ENCODE peak calls at places on chromosome 15, in seven cellular contexts. One of them, this sample, is unnamed.
A peak's percentile ranks its signal among the peaks of the same experiment; 100 is the strongest.

GRCh38 chr15:77617507-77618285 is 15.0 kb downstream of the LINGO1 start:
- DNase-seq in right lobe of liver: no peak
- DNase-seq in cardiac fibroblast: no peak
- DNase-seq in cardiac muscle cell: no peak
- DNase-seq in WTC11: peak; percentile 56
- DNase-seq in GM13976: no peak
- DNase-seq in lung: no peak
- DNase-seq in this sample: peak; percentile 22

GRCh38 chr15:51244366-51244977 is 93.9 kb downstream of the CYP19A1 start:
- DNase-seq in lung: no peak
- DNase-seq in WTC11: no peak
- DNase-seq in cardiac muscle cell: no peak
- DNase-seq in GM13976: peak; percentile 40
- DNase-seq in cardiac fibroblast: peak; percentile 62
- DNase-seq in right lobe of liver: no peak
- DNase-seq in this sample: no peak

GRCh38 chr15:31080618-31081017 is 20.9 kb downstream of the TRPM1 start:
- DNase-seq in WTC11: peak; percentile 86
- DNase-seq in cardiac muscle cell: peak; percentile 87
- DNase-seq in cardiac fibroblast: peak; percentile 70
- DNase-seq in GM13976: peak; percentile 76
- DNase-seq in lung: no peak
- DNase-seq in right lobe of liver: peak; percentile 89
- DNase-seq in this sample: peak; percentile 45

GRCh38 chr15:49137861-49138260 is 17.5 kb downstream of the COPS2 start:
- DNase-seq in WTC11: no peak
- DNase-seq in GM13976: no peak
- DNase-seq in cardiac fibroblast: no peak
- DNase-seq in cardiac muscle cell: no peak
- DNase-seq in lung: no peak
- DNase-seq in right lobe of liver: no peak
- DNase-seq in this sample: no peak

GRCh38 chr15:93478922-93479321 is 389.9 kb upstream of the RGMA start:
- DNase-seq in WTC11: no peak
- DNase-seq in cardiac fibroblast: no peak
- DNase-seq in right lobe of liver: no peak
- DNase-seq in cardiac muscle cell: no peak
- DNase-seq in lung: no peak
- DNase-seq in GM13976: no peak
- DNase-seq in this sample: no peak

GRCh38 chr15:82942691-82943090 is 9.8 kb downstream of the HOMER2 start:
- DNase-seq in GM13976: no peak
- DNase-seq in cardiac muscle cell: no peak
- DNase-seq in WTC11: no peak
- DNase-seq in lung: peak; percentile 81
- DNase-seq in right lobe of liver: peak; percentile 81
- DNase-seq in cardiac fibroblast: no peak
- DNase-seq in this sample: no peak

GRCh38 chr15:32936283-32936918 is 218.6 kb downstream of the GREM1 start:
- DNase-seq in right lobe of liver: no peak
- DNase-seq in cardiac muscle cell: no peak
- DNase-seq in GM13976: no peak
- DNase-seq in WTC11: no peak
- DNase-seq in cardiac fibroblast: peak; percentile 83
- DNase-seq in lung: no peak
- DNase-seq in this sample: no peak

GRCh38 chr15:34984884-34985630 is 3.0 kb downstream of the ZNF770 start:
- DNase-seq in right lobe of liver: peak; percentile 61
- DNase-seq in WTC11: no peak
- DNase-seq in lung: peak; percentile 39
- DNase-seq in GM13976: no peak
- DNase-seq in cardiac muscle cell: peak; percentile 40
- DNase-seq in cardiac fibroblast: peak; percentile 46
- DNase-seq in this sample: no peak

GRCh38 chr15:78195735-78196201 is 38.6 kb downstream of the ACSBG1 start:
- DNase-seq in WTC11: peak; percentile 52
- DNase-seq in cardiac muscle cell: peak; percentile 45
- DNase-seq in GM13976: peak; percentile 88
- DNase-seq in cardiac fibroblast: no peak
- DNase-seq in lung: no peak
- DNase-seq in right lobe of liver: no peak
- DNase-seq in this sample: peak; percentile 52

GRCh38 chr15:85795320-85795668 is 569 bp upstream of the KLHL25 start:
- DNase-seq in GM13976: no peak
- DNase-seq in lung: no peak
- DNase-seq in cardiac fibroblast: no peak
- DNase-seq in WTC11: no peak
- DNase-seq in cardiac muscle cell: no peak
- DNase-seq in right lobe of liver: no peak
- DNase-seq in this sample: no peak

GRCh38 chr15:75733761-75734651 is 21.4 kb upstream of the CSPG4 start:
- DNase-seq in cardiac muscle cell: no peak
- DNase-seq in lung: no peak
- DNase-seq in WTC11: no peak
- DNase-seq in GM13976: no peak
- DNase-seq in right lobe of liver: no peak
- DNase-seq in cardiac fibroblast: no peak
- DNase-seq in this sample: no peak

GRCh38 chr15:69462030-69462492 is 9.4 kb downstream of the RPLP1 start:
- DNase-seq in right lobe of liver: peak; percentile 70
- DNase-seq in cardiac muscle cell: no peak
- DNase-seq in WTC11: no peak
- DNase-seq in GM13976: no peak
- DNase-seq in lung: peak; percentile 40
- DNase-seq in cardiac fibroblast: no peak
- DNase-seq in this sample: no peak

GRCh38 chr15:35305906-35306305 is 220.8 kb upstream of the NANOGP8 start:
- DNase-seq in right lobe of liver: no peak
- DNase-seq in lung: no peak
- DNase-seq in WTC11: no peak
- DNase-seq in GM13976: no peak
- DNase-seq in cardiac muscle cell: no peak
- DNase-seq in cardiac fibroblast: peak; percentile 34
- DNase-seq in this sample: no peak

GRCh38 chr15:99239545-99240198 is 9.7 kb downstream of the TTC23 start:
- DNase-seq in right lobe of liver: no peak
- DNase-seq in cardiac muscle cell: no peak
- DNase-seq in GM13976: peak; percentile 68
- DNase-seq in cardiac fibroblast: no peak
- DNase-seq in WTC11: no peak
- DNase-seq in lung: no peak
- DNase-seq in this sample: peak; percentile 48

GRCh38 chr15:48722764-48723661 is 77.5 kb upstream of the FBN1 start:
- DNase-seq in cardiac muscle cell: no peak
- DNase-seq in cardiac fibroblast: peak; percentile 62
- DNase-seq in WTC11: no peak
- DNase-seq in lung: no peak
- DNase-seq in GM13976: no peak
- DNase-seq in right lobe of liver: no peak
- DNase-seq in this sample: no peak

GRCh38 chr15:71295242-71296031 is 180.2 kb downstream of the THSD4 start:
- DNase-seq in lung: peak; percentile 31
- DNase-seq in GM13976: no peak
- DNase-seq in cardiac fibroblast: peak; percentile 89
- DNase-seq in WTC11: no peak
- DNase-seq in right lobe of liver: no peak
- DNase-seq in cardiac muscle cell: no peak
- DNase-seq in this sample: no peak

GRCh38 chr15:63970723-63971426 is 75.4 kb downstream of the DAPK2 start:
- DNase-seq in cardiac fibroblast: no peak
- DNase-seq in cardiac muscle cell: no peak
- DNase-seq in right lobe of liver: peak; percentile 34
- DNase-seq in WTC11: no peak
- DNase-seq in GM13976: peak; percentile 74
- DNase-seq in lung: no peak
- DNase-seq in this sample: peak; percentile 65

GRCh38 chr15:62495670-62496328 is 330.7 kb upstream of the C2CD4B start:
- DNase-seq in GM13976: no peak
- DNase-seq in cardiac muscle cell: no peak
- DNase-seq in WTC11: no peak
- DNase-seq in right lobe of liver: no peak
- DNase-seq in lung: no peak
- DNase-seq in cardiac fibroblast: peak; percentile 90
- DNase-seq in this sample: no peak

DNA sequence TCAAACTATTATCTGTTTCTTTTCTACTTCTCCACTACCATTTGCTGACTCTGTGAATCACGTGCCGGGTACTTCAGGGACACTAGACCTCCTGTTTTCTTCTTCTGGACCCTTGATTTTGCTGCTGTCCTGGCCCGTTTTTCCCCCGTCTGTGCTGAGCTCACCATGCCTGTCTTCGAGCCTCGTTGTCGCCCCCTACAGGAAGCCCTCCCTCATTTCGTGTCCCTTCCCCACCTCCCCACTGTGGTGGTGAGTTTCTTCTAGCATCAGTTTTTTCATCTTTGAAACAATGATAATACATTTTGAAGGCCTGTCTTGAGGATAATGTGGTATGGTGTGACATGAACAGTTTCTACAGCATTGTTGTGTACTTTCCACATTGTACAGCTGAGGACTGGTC is 12.8 kb downstream of the GABRG3 start:
- DNase-seq in right lobe of liver: no peak
- DNase-seq in cardiac muscle cell: no peak
- DNase-seq in lung: no peak
- DNase-seq in cardiac fibroblast: no peak
- DNase-seq in GM13976: no peak
- DNase-seq in WTC11: peak; percentile 65
- DNase-seq in this sample: peak; percentile 4
- TF ChIP-seq CTCF in right lobe of liver: no peak
- TF ChIP-seq CTCF in cardiac muscle cell: no peak
- TF ChIP-seq CTCF in lung: no peak
- TF ChIP-seq CTCF in cardiac fibroblast: no peak
- TF ChIP-seq CTCF in GM13976: no peak
- TF ChIP-seq CTCF in WTC11: peak; percentile 74
- TF ChIP-seq CTCF in this sample: no peak

GRCh38 chr15:89864958-89865739 is 28.6 kb downstream of the AP3S2 start:
- DNase-seq in cardiac fibroblast: no peak
- DNase-seq in right lobe of liver: no peak
- DNase-seq in WTC11: no peak
- DNase-seq in lung: no peak
- DNase-seq in GM13976: no peak
- DNase-seq in cardiac muscle cell: no peak
- DNase-seq in this sample: no peak

GRCh38 chr15:89860446-89860845 is 33.3 kb downstream of the AP3S2 start:
- DNase-seq in GM13976: no peak
- DNase-seq in lung: no peak
- DNase-seq in right lobe of liver: no peak
- DNase-seq in cardiac fibroblast: peak; percentile 22
- DNase-seq in cardiac muscle cell: no peak
- DNase-seq in WTC11: no peak
- DNase-seq in this sample: no peak

GRCh38 chr15:89858661-89859458 is 34.9 kb downstream of the AP3S2 start:
- DNase-seq in cardiac muscle cell: no peak
- DNase-seq in GM13976: no peak
- DNase-seq in cardiac fibroblast: no peak
- DNase-seq in lung: no peak
- DNase-seq in right lobe of liver: no peak
- DNase-seq in WTC11: no peak
- DNase-seq in this sample: no peak

GRCh38 chr15:89860851-89861360 is 32.9 kb downstream of the AP3S2 start:
- DNase-seq in GM13976: no peak
- DNase-seq in lung: no peak
- DNase-seq in WTC11: no peak
- DNase-seq in right lobe of liver: no peak
- DNase-seq in cardiac fibroblast: no peak
- DNase-seq in cardiac muscle cell: no peak
- DNase-seq in this sample: no peak

DNA sequence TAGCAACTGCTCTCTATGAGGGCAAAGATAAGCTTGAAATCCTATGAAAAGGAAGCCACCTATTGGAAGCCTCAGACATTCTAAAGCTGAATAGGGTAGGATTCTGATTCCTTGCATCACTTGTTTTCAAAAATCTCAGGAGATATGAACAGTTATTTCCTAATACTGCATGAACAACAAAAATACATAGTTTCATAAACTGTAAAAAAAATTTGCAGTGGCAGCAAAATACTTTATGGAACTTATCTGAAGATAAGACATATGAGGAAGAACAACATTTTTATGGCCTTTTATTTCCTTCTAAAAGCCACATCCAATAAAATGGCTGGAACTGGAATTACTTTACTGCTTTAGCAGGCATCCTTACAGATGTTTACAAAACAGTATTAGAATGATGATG is 29.9 kb downstream of the AP3S2 start:
- DNase-seq in lung: no peak
- DNase-seq in GM13976: no peak
- DNase-seq in WTC11: no peak
- DNase-seq in cardiac fibroblast: peak; percentile 63
- DNase-seq in right lobe of liver: no peak
- DNase-seq in cardiac muscle cell: no peak
- DNase-seq in this sample: no peak
- TF ChIP-seq CTCF in lung: no peak
- TF ChIP-seq CTCF in GM13976: no peak
- TF ChIP-seq CTCF in WTC11: no peak
- TF ChIP-seq CTCF in cardiac fibroblast: peak; percentile 3
- TF ChIP-seq CTCF in right lobe of liver: no peak
- TF ChIP-seq CTCF in cardiac muscle cell: peak; percentile 17
- TF ChIP-seq CTCF in this sample: no peak

GRCh38 chr15:60478633-60479360 is at the start of gene ICE2:
- DNase-seq in GM13976: peak; percentile 90
- DNase-seq in lung: peak; percentile 97
- DNase-seq in cardiac muscle cell: peak; percentile 96
- DNase-seq in cardiac fibroblast: peak; percentile 96
- DNase-seq in right lobe of liver: peak; percentile 96
- DNase-seq in WTC11: peak; percentile 95
- DNase-seq in this sample: peak; percentile 99
- TF ChIP-seq CTCF in GM13976: no peak
- TF ChIP-seq CTCF in lung: no peak
- TF ChIP-seq CTCF in cardiac muscle cell: peak; percentile 5
- TF ChIP-seq CTCF in cardiac fibroblast: no peak
- TF ChIP-seq CTCF in right lobe of liver: no peak
- TF ChIP-seq CTCF in WTC11: no peak
- TF ChIP-seq CTCF in this sample: no peak

DNA sequence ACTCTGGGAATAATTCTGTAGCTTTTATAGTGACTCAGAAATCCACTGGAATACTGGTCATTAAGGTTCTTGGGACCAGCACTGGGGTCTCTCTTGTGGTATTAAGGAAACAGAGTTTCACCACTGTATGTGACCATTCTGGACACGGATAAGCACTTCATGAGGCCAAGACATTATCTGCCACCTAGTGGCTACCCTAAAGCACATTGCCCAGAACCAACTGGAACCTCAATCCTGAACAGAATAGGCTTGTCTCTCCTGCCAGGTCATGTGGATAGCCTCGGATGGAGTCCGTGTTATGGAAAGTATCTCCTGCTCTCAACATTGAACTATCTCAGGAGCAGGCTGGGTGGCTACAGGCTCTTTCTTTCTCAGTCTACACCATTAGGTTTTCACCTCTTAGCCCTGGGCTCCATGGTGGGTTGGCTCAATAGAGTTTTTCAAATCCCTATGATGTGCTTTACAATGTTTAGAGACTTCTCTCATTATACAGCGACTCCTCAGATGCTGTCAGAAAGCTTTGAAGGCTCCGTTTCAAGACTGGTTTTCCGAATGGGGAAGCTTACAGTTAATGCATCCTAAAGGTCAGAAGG is 167.6 kb upstream of the ST8SIA2 start:
- DNase-seq in WTC11: peak; percentile 17
- DNase-seq in cardiac fibroblast: peak; percentile 12
- DNase-seq in right lobe of liver: no peak
- DNase-seq in GM13976: no peak
- DNase-seq in cardiac muscle cell: peak; percentile 34
- DNase-seq in lung: no peak
- DNase-seq in this sample: no peak
- TF ChIP-seq CTCF in WTC11: peak; percentile 31
- TF ChIP-seq CTCF in cardiac fibroblast: no peak
- TF ChIP-seq CTCF in right lobe of liver: peak; percentile 58
- TF ChIP-seq CTCF in GM13976: peak; percentile 5
- TF ChIP-seq CTCF in cardiac muscle cell: peak; percentile 21
- TF ChIP-seq CTCF in lung: peak; percentile 6
- TF ChIP-seq CTCF in this sample: peak; percentile 37

GRCh38 chr15:46312133-46312740 is 677.4 kb downstream of the SQOR start:
- DNase-seq in GM13976: peak; percentile 42
- DNase-seq in right lobe of liver: peak; percentile 70
- DNase-seq in WTC11: peak; percentile 88
- DNase-seq in lung: peak; percentile 65
- DNase-seq in cardiac muscle cell: peak; percentile 87
- DNase-seq in cardiac fibroblast: peak; percentile 67
- DNase-seq in this sample: peak; percentile 76
- TF ChIP-seq CTCF in GM13976: peak; percentile 91
- TF ChIP-seq CTCF in right lobe of liver: peak; percentile 80
- TF ChIP-seq CTCF in WTC11: peak; percentile 75
- TF ChIP-seq CTCF in lung: peak; percentile 49
- TF ChIP-seq CTCF in cardiac muscle cell: peak; percentile 94
- TF ChIP-seq CTCF in cardiac fibroblast: peak; percentile 93
- TF ChIP-seq CTCF in this sample: peak; percentile 80

This sample was measured in activated CD8-positive, alpha-beta T cell treated with anti-CD3 and anti-CD28 coated beads for 36 hours.